ENCODE peak calls at places on chromosomes 11 and 22, in seven cellular contexts. B is EL; D is Caco-2; F is foreskin fibroblast; R is CD4-positive, alpha-beta memory T cell; T is GM13977; M is NCI-H748 treated with DMSO at 0.1 percent for 48 hours. E is an unnamed sample.

GRCh38 chr22:49933236-49933921 is 14.9 kb downstream of the CRELD2 start:
- DNase-seq in B (no peak), D (no peak), F (no peak), R (no peak), T (no peak), M (no peak), E (no peak)

GRCh38 chr22:37764622-37765021 is 43.1 kb upstream of the GCAT start:
- DNase-seq in B (no peak), D (no peak), F (no peak), R (no peak), T (no peak), M (no peak), E (no peak)

GRCh38 chr11:112968988-112969714 is 7.9 kb downstream of the NCAM1 start:
- DNase-seq in B (no peak), D (no peak), F (peak), R (no peak), T (no peak), M (no peak), E (no peak)

GRCh38 chr11:107591098-107591445 is at the start of gene ELMOD1:
- DNase-seq in B (peak), D (peak), F (peak), R (no peak), T (peak), M (no peak), E (peak)

GRCh38 chr11:44028816-44029506 is 18.8 kb upstream of the ACCSL start:
- DNase-seq in B (no peak), D (no peak), F (no peak), R (no peak), T (no peak), M (no peak), E (no peak)

GRCh38 chr11:980438-981365 is 55.0 kb downstream of the AP2A2 start:
- DNase-seq in B (no peak), D (peak), F (peak), R (no peak), T (no peak), M (no peak), E (no peak)

GRCh38 chr11:17782938-17783337 is 48.4 kb downstream of the KCNC1 start:
- DNase-seq in B (no peak), D (no peak), F (no peak), R (no peak), T (no peak), M (no peak), E (no peak)

GRCh38 chr11:7072401-7073028 is 16.3 kb upstream of the RBMXL2 start:
- DNase-seq in B (no peak), D (peak), F (no peak), R (no peak), T (no peak), M (no peak), E (no peak)

GRCh38 chr22:29815580-29815979 is 22.5 kb downstream of the ASCC2 start:
- DNase-seq in B (no peak), D (no peak), F (no peak), R (no peak), T (no peak), M (no peak), E (no peak)

GRCh38 chr11:2563216-2564007 is 118.6 kb downstream of the KCNQ1 start:
- DNase-seq in B (no peak), D (peak), F (no peak), R (no peak), T (no peak), M (no peak), E (no peak)

E was measured in iPS-NIHi11.